ENCODE peak calls at places on chromosome 20, in seven cellular contexts. X is heart right ventricle; I is astrocyte of the cerebellum; R is H1; E is LNCaP clone FGC; B is CD8-positive, alpha-beta T cell; V is uterus. Y is an unnamed sample.

GRCh38 chr20:760751-761417 is 7.4 kb downstream of the SLC52A3 start:
- DNase-seq in I (no peak), B (no peak), E (no peak), R (peak), V (no peak), X (peak), Y (no peak)

GRCh38 chr20:7736336-7736735 is 203.9 kb downstream of the HAO1 start:
- DNase-seq in B (no peak), E (no peak), X (no peak), I (no peak), V (no peak), R (no peak), Y (no peak)

GRCh38 chr20:11080776-11081406 is 407.1 kb upstream of the JAG1 start:
- DNase-seq in E (no peak), X (no peak), V (peak), B (no peak), I (no peak), R (no peak), Y (no peak)

GRCh38 chr20:35953411-35954199 is 697 bp downstream of the SCAND1 start:
- DNase-seq in E (no peak), R (peak), X (peak), I (no peak), B (peak), V (no peak), Y (no peak)

GRCh38 chr20:23932256-23932655 is 52.7 kb upstream of the CST5 start:
- DNase-seq in E (no peak), X (no peak), I (no peak), V (no peak), R (no peak), B (no peak), Y (no peak)

GRCh38 chr20:573414-574296 is 30.1 kb upstream of the CSNK2A1 start:
- DNase-seq in E (no peak), I (no peak), V (no peak), X (no peak), R (no peak), B (no peak), Y (no peak)

GRCh38 chr20:35398660-35399144 is 13.1 kb downstream of the UQCC1 start:
- DNase-seq in R (no peak), E (no peak), I (peak), X (no peak), B (no peak), V (no peak), Y (no peak)

GRCh38 chr20:49344975-49345374 is 67.1 kb upstream of the ZNFX1 start:
- DNase-seq in R (no peak), B (no peak), V (peak), E (no peak), X (peak), I (peak), Y (peak)

GRCh38 chr20:46709459-46710148 is at the start of gene SLC2A10:
- DNase-seq in V (peak), X (peak), B (no peak), E (no peak), I (no peak), R (peak), Y (no peak)

GRCh38 chr20:34199183-34199582 is 42.0 kb upstream of the ASIP start:
- DNase-seq in E (no peak), I (no peak), X (no peak), R (no peak), V (no peak), B (no peak), Y (no peak)

GRCh38 chr20:24163501-24163900 is 174.9 kb upstream of the GGTLC1 start:
- DNase-seq in V (no peak), X (no peak), R (no peak), I (no peak), B (no peak), E (no peak), Y (no peak)

GRCh38 chr20:34701405-34702085 is 2.6 kb upstream of the TP53INP2 start:
- DNase-seq in V (no peak), X (no peak), B (no peak), I (no peak), E (no peak), R (no peak), Y (no peak)

GRCh38 chr20:58880441-58880840 is 27.9 kb downstream of the GNAS start:
- DNase-seq in R (no peak), I (no peak), B (no peak), E (no peak), V (no peak), X (no peak), Y (no peak)

GRCh38 chr20:11267131-11267761 is 593.4 kb upstream of the JAG1 start:
- DNase-seq in V (peak), E (no peak), B (no peak), R (no peak), X (peak), I (peak), Y (peak)

GRCh38 chr20:34715384-34715783 is 11.2 kb downstream of the TP53INP2 start:
- DNase-seq in R (no peak), I (no peak), E (no peak), X (no peak), V (no peak), B (no peak), Y (no peak)

GRCh38 chr20:2162125-2162822 is 60.6 kb downstream of the STK35 start:
- DNase-seq in E (no peak), X (no peak), R (no peak), V (no peak), B (no peak), I (no peak), Y (no peak)

GRCh38 chr20:1895674-1896496 is 678 bp downstream of the SIRPA start:
- DNase-seq in I (no peak), E (no peak), X (peak), R (peak), V (peak), B (no peak), Y (no peak)

GRCh38 chr20:54123587-54124180 is 50.1 kb downstream of the CYP24A1 start:
- DNase-seq in E (no peak), R (peak), I (peak), B (no peak), V (peak), X (no peak), Y (peak)

GRCh38 chr20:13028001-13028400 is 19.2 kb downstream of the SPTLC3 start:
- DNase-seq in B (no peak), V (no peak), R (no peak), E (no peak), X (no peak), I (no peak), Y (no peak)

GRCh38 chr20:33733654-33734576 is 2.1 kb downstream of the ZNF341 start:
- DNase-seq in R (peak), E (no peak), V (no peak), B (no peak), I (no peak), X (no peak), Y (no peak)

GRCh38 chr20:10337291-10337690 is 96.7 kb downstream of the MKKS start:
- DNase-seq in I (no peak), V (no peak), E (no peak), B (no peak), X (no peak), R (no peak), Y (no peak)

GRCh38 chr20:24956001-24956761 is 7.1 kb downstream of the CST7 start:
- DNase-seq in X (no peak), V (no peak), I (no peak), E (no peak), R (peak), B (no peak), Y (no peak)

GRCh38 chr20:53804920-53805894 is 211.6 kb upstream of the ZNF217 start:
- DNase-seq in R (no peak), X (no peak), V (no peak), B (no peak), E (no peak), I (no peak), Y (no peak)

GRCh38 chr20:35583636-35584560 is 31.7 kb upstream of the SPAG4 start:
- DNase-seq in B (no peak), I (no peak), R (no peak), V (no peak), X (no peak), E (no peak), Y (no peak)

GRCh38 chr20:35909176-35909575 is 45.1 kb downstream of the SCAND1 start:
- DNase-seq in I (no peak), R (no peak), B (no peak), E (no peak), X (no peak), V (no peak), Y (no peak)

GRCh38 chr20:58313366-58313765 is 3.9 kb downstream of the RAB22A start:
- DNase-seq in X (no peak), V (no peak), E (no peak), I (no peak), R (no peak), B (no peak), Y (no peak)

GRCh38 chr20:7291319-7291943 is 523.9 kb downstream of the BMP2 start:
- DNase-seq in X (no peak), B (no peak), E (no peak), R (no peak), I (no peak), V (no peak), Y (no peak)

GRCh38 chr20:60254901-60255411 is 296.7 kb downstream of the CDH26 start:
- DNase-seq in E (no peak), B (no peak), X (no peak), R (no peak), I (no peak), V (no peak), Y (no peak)

GRCh38 chr20:36439040-36439730 is 102.1 kb upstream of the MYL9 start:
- DNase-seq in R (peak), I (peak), V (no peak), X (peak), E (no peak), B (peak), Y (no peak)

GRCh38 chr20:34023937-34024732 is 30.4 kb downstream of the RALY start:
- DNase-seq in I (no peak), B (no peak), E (no peak), V (no peak), R (no peak), X (no peak), Y (no peak)

GRCh38 chr20:15919118-15919517 is 654.1 kb downstream of the KIF16B start:
- DNase-seq in V (no peak), I (no peak), R (no peak), X (no peak), E (no peak), B (no peak), Y (no peak)

GRCh38 chr20:37209661-37210314 is 30.4 kb upstream of the MROH8 start:
- DNase-seq in B (no peak), R (no peak), X (no peak), E (no peak), I (no peak), V (no peak), Y (no peak)

GRCh38 chr20:56422131-56422823 is 10.2 kb downstream of the CASS4 start:
- DNase-seq in X (no peak), B (no peak), E (no peak), R (no peak), I (peak), V (no peak), Y (peak)

GRCh38 chr20:36575066-36575743 is 1.8 kb downstream of the TGIF2 start:
- DNase-seq in E (peak), V (peak), I (peak), X (peak), B (no peak), R (peak), Y (no peak)

GRCh38 chr20:60727425-60727824 is 524.6 kb upstream of the CDH4 start:
- DNase-seq in E (no peak), B (no peak), X (no peak), I (no peak), V (no peak), R (no peak), Y (no peak)

GRCh38 chr20:49431345-49431744 is 51.1 kb downstream of the KCNB1 start:
- DNase-seq in I (no peak), R (no peak), V (no peak), X (no peak), B (no peak), E (no peak), Y (no peak)

GRCh38 chr20:56328861-56329260 is 29.9 kb upstream of the FAM210B start:
- DNase-seq in X (no peak), V (no peak), I (no peak), E (no peak), R (no peak), B (no peak), Y (no peak)

GRCh38 chr20:6744171-6744570 is 23.3 kb upstream of the BMP2 start:
- DNase-seq in B (no peak), V (no peak), I (no peak), R (no peak), E (no peak), X (no peak), Y (no peak)

GRCh38 chr20:57567471-57568079 is 6.7 kb downstream of the PCK1 start:
- DNase-seq in X (no peak), B (no peak), I (no peak), V (no peak), E (no peak), R (no peak), Y (no peak)

DNA sequence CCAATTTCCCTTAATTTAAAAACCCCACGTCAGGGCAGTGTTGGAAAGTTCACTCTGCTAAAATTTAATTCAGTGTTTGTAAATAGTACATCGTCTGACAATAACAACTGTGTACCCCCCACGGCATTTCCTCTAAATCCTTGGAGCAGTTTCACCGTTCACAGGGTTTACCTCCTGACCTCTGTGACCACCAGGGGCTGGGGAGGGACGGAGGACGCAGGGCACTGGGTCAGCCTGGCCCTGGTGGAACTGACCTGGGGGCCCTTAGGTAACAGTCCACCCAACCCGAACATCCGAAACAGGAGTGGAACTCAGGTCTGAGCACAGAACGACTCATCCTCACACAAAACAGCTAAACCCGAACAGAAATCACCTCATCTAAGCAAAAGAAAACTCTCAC is 2.1 kb downstream of the ZBTB46 start:
- DNase-seq in R (no peak), B (no peak), I (no peak), E (no peak), X (no peak), V (no peak), Y (no peak)
- H3K4me3 ChIP-seq in R (no peak), B (no peak), I (peak), E (no peak), X (peak), V (peak), Y (no peak)

DNA sequence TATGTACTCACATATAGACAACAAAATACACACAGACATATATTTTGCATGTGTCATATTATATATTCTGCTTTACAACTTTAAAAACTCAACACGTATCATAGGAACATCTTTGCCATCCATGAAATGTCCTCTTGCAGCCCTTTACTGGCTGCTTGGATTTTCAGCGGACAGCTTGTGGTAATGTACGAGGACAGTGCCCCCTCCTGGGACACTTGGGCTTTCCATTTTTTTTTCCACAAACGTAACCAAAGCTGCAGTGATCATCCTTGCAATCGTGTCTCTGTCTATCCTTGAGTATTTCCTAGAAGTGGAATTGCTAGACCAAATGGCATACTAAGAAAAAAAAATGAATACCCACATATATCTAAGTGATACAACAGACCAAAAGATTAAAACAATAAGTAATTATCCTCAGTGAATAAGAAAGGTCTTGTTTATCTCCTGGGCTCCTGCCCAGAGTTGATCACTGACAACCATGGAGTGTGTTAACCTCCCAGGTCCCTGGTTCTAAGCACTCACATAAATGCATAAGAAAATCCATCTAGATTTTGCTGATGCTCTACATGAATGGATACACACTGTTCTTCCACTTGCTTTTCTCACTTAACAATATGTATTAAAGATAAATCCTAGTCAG is 18.1 kb downstream of the BPI start:
- DNase-seq in I (peak), V (peak), B (no peak), E (peak), X (no peak), R (no peak), Y (no peak)
- TF ChIP-seq CTCF in I (peak), V (peak), B (peak), E (peak), X (peak), R (peak), Y (peak)

GRCh38 chr20:48015943-48016723 is 230.9 kb upstream of the SULF2 start:
- DNase-seq in B (no peak), V (no peak), X (no peak), R (no peak), E (no peak), I (peak), Y (peak)

GRCh38 chr20:48017504-48017903 is 232.2 kb upstream of the SULF2 start:
- DNase-seq in X (no peak), R (no peak), I (no peak), E (no peak), V (no peak), B (no peak), Y (no peak)

GRCh38 chr20:48019940-48020339 is 234.7 kb upstream of the SULF2 start:
- DNase-seq in B (no peak), X (no peak), I (no peak), V (no peak), E (no peak), R (no peak), Y (no peak)

GRCh38 chr20:48019496-48019895 is 234.2 kb upstream of the SULF2 start:
- DNase-seq in R (no peak), B (no peak), E (no peak), V (no peak), I (no peak), X (no peak), Y (no peak)

DNA sequence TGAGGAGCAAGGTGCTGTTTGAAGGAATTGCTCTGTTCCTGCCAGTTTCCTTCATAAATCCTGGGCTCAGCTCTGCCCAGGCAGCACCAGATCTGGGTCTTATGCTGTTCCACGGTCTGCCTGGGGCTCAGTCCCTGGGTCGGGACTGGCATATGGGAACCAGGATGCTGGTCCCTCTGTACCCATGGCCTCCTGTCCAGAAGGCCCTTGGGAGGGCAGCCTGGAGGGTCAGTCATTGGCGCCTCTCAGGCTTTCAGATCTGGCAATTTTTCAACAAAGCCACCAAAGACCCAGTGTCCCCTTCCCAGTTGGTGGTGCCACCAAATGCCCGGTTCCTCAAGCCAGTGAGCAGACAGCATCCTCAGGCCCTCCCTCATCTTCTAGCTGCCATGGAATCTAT is 232.7 kb upstream of the SULF2 start:
- DNase-seq in X (no peak), I (no peak), B (no peak), R (no peak), E (no peak), V (no peak), Y (no peak)
- H3K4me3 ChIP-seq in X (no peak), I (no peak), B (no peak), R (no peak), E (no peak), V (no peak), Y (no peak)

GRCh38 chr20:51710503-51710902 is 57.7 kb downstream of the ATP9A start:
- DNase-seq in I (no peak), B (no peak), E (no peak), V (no peak), R (no peak), X (no peak), Y (no peak)

GRCh38 chr20:51715028-51715872 is 52.9 kb downstream of the ATP9A start:
- DNase-seq in X (no peak), V (no peak), I (no peak), E (no peak), B (no peak), R (no peak), Y (no peak)

GRCh38 chr20:51713213-51713598 is 55.0 kb downstream of the ATP9A start:
- DNase-seq in B (no peak), R (no peak), V (no peak), E (no peak), X (no peak), I (no peak), Y (no peak)

GRCh38 chr20:51711426-51711825 is 56.8 kb downstream of the ATP9A start:
- DNase-seq in I (no peak), X (no peak), B (no peak), V (no peak), R (no peak), E (no peak), Y (no peak)

DNA sequence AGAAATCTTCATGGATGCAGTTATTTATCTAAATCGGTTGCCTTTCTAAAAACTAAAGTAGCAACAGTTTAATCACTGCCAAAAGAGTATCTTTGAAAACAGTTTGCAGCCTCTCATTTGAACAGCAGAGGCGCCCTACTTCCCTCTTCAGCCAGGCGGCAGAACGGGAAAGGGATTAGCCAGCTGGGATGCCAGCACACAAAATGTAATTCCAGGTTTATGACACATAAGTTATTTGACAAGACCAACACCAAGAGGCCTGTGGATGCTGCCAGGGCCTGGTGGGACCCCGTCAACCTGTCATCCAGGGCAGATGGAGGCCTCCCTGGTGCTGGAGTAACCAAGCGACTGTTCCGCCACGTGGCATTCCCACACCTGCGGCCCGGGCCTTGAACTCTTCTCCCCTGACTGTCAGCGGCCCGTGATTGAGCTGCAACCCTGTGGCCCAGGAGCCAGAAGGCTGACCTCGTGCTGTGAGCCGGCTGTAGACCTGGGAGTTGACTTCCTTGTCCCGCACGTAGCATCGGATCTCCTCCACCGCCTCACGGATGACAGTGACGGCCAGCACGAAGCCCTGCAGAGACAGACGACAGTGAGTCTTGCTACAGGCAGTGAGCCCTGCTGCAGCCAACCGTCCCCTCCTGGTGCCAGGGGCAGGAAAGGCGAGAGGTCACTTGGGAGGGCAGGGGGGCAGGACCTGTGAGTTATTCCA is 55.5 kb downstream of the ATP9A start:
- DNase-seq in B (no peak), R (peak), I (peak), E (no peak), X (no peak), V (no peak), Y (no peak)
- TF ChIP-seq CTCF in B (no peak), R (peak), I (peak), E (peak), X (no peak), V (no peak), Y (peak)

Y was measured in HFF-Myc.